ENCODE peak calls at places on chromosomes 12 and 14, in five cellular contexts. A, T, Y, N and S are unnamed samples.

GRCh38 chr14:60508363-60508706 is 611 bp upstream of the SIX6 start:
- DNase-seq in A (no peak), T (no peak), Y (no peak), N (no peak), S (no peak)

GRCh38 chr12:132948146-132949066 is 7.7 kb downstream of the ZNF605 start:
- DNase-seq in A (no peak), T (no peak), Y (no peak), N (no peak), S (no peak)

GRCh38 chr14:59292921-59293605 is 104.6 kb downstream of the DAAM1 start:
- DNase-seq in A (no peak), T (no peak), Y (no peak), N (no peak), S (no peak)

GRCh38 chr14:64253672-64254071 is 40.5 kb downstream of the ESR2 start:
- DNase-seq in A (no peak), T (peak), Y (no peak), N (no peak), S (no peak)

GRCh38 chr12:5872745-5873144 is 72.3 kb downstream of the ANO2 start:
- DNase-seq in A (no peak), T (no peak), Y (no peak), N (no peak), S (no peak)

GRCh38 chr12:112861284-112861683 is 45.5 kb upstream of the OAS1 start:
- DNase-seq in A (no peak), T (no peak), Y (no peak), N (no peak), S (no peak)

GRCh38 chr12:129486931-129487330 is 416.9 kb downstream of the TMEM132D start:
- DNase-seq in A (no peak), T (no peak), Y (no peak), N (no peak), S (no peak)

GRCh38 chr12:107349008-107349747 is 255.8 kb upstream of the CRY1 start:
- DNase-seq in A (no peak), T (peak), Y (no peak), N (no peak), S (peak)

GRCh38 chr14:57755018-57755521 is 110.8 kb downstream of the SLC35F4 start:
- DNase-seq in A (no peak), T (no peak), Y (no peak), N (no peak), S (no peak)

GRCh38 chr12:51937941-51938340 is 13.6 kb upstream of the ACVR1B start:
- DNase-seq in A (no peak), T (no peak), Y (no peak), N (no peak), S (no peak)

GRCh38 chr12:92899388-92900001 is 29.6 kb downstream of the EEA1 start:
- DNase-seq in A (no peak), T (peak), Y (no peak), N (peak), S (peak)

GRCh38 chr12:92897844-92898243 is 31.3 kb downstream of the EEA1 start:
- DNase-seq in A (no peak), T (no peak), Y (no peak), N (no peak), S (no peak)

GRCh38 chr12:92898755-92899154 is 30.3 kb downstream of the EEA1 start:
- DNase-seq in A (no peak), T (peak), Y (no peak), N (no peak), S (no peak)
- H3K27ac ChIP-seq in A (no peak), T (no peak), Y (no peak), N (peak), S (peak)

DNA sequence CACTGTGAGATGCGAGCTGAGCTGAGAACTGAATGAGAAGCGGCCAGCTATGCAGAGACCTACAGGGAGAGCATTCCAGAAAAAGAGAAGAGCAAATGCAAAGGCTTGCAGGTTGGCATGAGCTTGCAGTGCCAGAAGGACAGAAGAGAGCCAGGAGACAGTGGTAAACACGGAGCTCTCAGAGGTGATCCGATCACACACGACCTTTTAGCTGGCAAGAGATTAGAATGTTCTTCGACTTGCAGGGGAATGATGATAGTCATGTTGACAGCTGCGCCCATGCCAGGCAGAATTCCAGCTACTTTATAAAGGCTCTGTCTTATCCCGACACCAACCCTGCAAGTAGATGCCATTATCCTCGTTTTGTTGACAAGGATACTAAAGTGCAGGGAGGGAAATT is 256.8 kb downstream of the VRK1 start:
- DNase-seq in A (no peak), T (no peak), Y (no peak), N (no peak), S (no peak)
- H3K27ac ChIP-seq in A (no peak), T (no peak), Y (no peak), N (no peak), S (no peak)

GRCh38 chr14:86288336-86288735 is 758.4 kb downstream of the FLRT2 start:
- DNase-seq in A (no peak), T (no peak), Y (no peak), N (no peak), S (no peak)
- H3K27ac ChIP-seq in A (no peak), T (no peak), Y (no peak), N (no peak), S (no peak)

GRCh38 chr14:51189600-51190376 is 50.3 kb upstream of the TMX1 start:
- DNase-seq in A (no peak), T (no peak), Y (no peak), N (no peak), S (no peak)

GRCh38 chr14:51185754-51186153 is 54.3 kb upstream of the TMX1 start:
- DNase-seq in A (no peak), T (no peak), Y (no peak), N (no peak), S (no peak)

GRCh38 chr14:51185180-51185579 is 54.9 kb upstream of the TMX1 start:
- DNase-seq in A (no peak), T (no peak), Y (no peak), N (no peak), S (no peak)

GRCh38 chr14:51188566-51189185 is 51.4 kb upstream of the TMX1 start:
- DNase-seq in A (no peak), T (peak), Y (no peak), N (no peak), S (no peak)
- H3K27ac ChIP-seq in A (no peak), T (no peak), Y (no peak), N (no peak), S (no peak)

GRCh38 chr12:72295744-72296143 is 23.6 kb downstream of the TRHDE start:
- DNase-seq in A (no peak), T (no peak), Y (no peak), N (no peak), S (no peak)

GRCh38 chr12:72297666-72298065 is 25.5 kb downstream of the TRHDE start:
- DNase-seq in A (no peak), T (no peak), Y (no peak), N (no peak), S (no peak)

GRCh38 chr12:72293701-72294100 is 21.5 kb downstream of the TRHDE start:
- DNase-seq in A (no peak), T (no peak), Y (no peak), N (no peak), S (no peak)

GRCh38 chr12:72296389-72296788 is 24.2 kb downstream of the TRHDE start:
- DNase-seq in A (no peak), T (no peak), Y (no peak), N (no peak), S (peak)

GRCh38 chr12:72295101-72295500 is 22.9 kb downstream of the TRHDE start:
- DNase-seq in A (no peak), T (no peak), Y (no peak), N (no peak), S (no peak)
- H3K27ac ChIP-seq in A (no peak), T (no peak), Y (no peak), N (no peak), S (peak)

GRCh38 chr14:98752660-98753059 is 519.3 kb downstream of the BCL11B start:
- DNase-seq in A (no peak), T (no peak), Y (no peak), N (no peak), S (no peak)
- H3K27ac ChIP-seq in A (no peak), T (peak), Y (no peak), N (no peak), S (no peak)

DNA sequence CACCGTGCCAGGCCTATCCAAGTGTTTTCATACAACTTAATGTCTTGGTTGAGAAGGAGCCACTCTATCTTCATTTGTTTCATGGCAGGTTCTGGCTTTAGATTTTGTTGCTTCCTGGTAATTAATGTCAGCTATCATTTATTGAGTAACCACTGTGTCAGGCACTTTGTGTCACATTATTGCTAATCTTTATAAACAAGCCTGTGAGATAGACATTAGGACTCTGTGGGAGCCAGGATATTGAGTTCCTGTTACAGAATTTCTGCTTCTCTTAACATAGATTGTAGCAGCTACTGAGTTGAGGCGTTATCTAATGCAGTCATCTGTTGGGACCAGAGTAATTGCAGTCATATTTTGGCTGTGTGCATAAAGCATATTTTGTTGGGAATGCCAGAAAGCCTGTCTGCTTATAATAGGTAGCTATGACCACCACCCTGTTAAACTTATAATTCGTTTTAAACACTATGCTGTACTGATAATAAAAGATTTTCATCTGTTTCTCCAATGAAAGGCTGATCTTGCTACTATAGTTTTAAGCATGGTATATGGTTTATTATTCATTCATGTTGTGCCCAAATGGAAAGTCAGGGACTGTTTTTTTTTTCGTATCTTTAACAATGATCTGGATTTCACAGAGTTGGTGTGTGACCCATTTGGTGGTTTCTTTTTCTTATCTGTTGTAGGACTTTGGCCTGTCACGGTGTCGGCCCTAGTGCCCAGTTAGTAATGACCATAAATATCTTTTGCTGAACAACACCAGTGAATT is 432.6 kb downstream of the PCNX1 start:
- DNase-seq in A (no peak), T (no peak), Y (no peak), N (no peak), S (no peak)
- H3K27ac ChIP-seq in A (peak), T (no peak), Y (no peak), N (no peak), S (peak)

DNA sequence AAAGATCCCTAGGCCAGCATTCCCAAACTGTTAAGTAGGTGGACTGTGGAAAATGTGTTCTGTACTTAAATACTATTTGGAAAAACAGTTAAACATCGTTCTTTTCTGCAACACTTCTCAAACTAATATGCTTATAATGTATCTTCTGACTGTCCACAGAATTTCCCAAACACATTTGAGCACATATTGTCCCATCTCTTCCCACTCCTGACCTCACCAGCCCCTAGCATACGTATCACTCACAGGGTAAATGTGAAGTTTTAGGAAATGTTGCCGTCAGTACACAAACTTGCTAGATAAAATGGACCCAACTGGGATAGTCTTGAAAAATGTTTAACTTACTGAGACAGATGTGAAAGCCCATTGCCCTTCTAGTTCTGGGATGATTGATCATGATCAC is 27.7 kb downstream of the ARID2 start:
- DNase-seq in A (no peak), T (no peak), Y (no peak), N (no peak), S (no peak)
- H3K27ac ChIP-seq in A (no peak), T (peak), Y (no peak), N (no peak), S (no peak)